ENCODE peak calls at places on chromosomes 16 and 17, in eight cellular contexts. N is AG10803, J is heart left ventricle, W is astrocyte of the spinal cord, G is neural progenitor cell, R is ovary, V is BE2C, Y is dorsolateral prefrontal cortex. I is an unnamed sample.

GRCh38 chr16:27242868-27243590 is 25.5 kb downstream of the NSMCE1 start:
- DNase-seq in W (peak; percentile 95), V (no peak), J (peak; percentile 65), N (peak; percentile 81), Y (no peak), R (no peak), G (peak; percentile 62), I (no peak)

GRCh38 chr17:13735444-13735843 is 133.7 kb upstream of the HS3ST3A1 start:
- DNase-seq in J (no peak), Y (no peak), V (no peak), W (no peak), R (no peak), N (peak; percentile 27), G (peak; percentile 57), I (no peak)

GRCh38 chr16:31421587-31421986 is 6.6 kb downstream of the COX6A2 start:
- DNase-seq in Y (no peak), V (no peak), G (no peak), N (no peak), J (no peak), W (no peak), R (no peak), I (no peak)

GRCh38 chr17:48462946-48463345 is 32.9 kb upstream of the SKAP1 start:
- DNase-seq in W (no peak), N (no peak), V (peak; percentile 10), J (no peak), R (no peak), Y (no peak), G (no peak), I (no peak)

GRCh38 chr16:28140788-28141618 is 70.8 kb downstream of the XPO6 start:
- DNase-seq in J (no peak), W (no peak), R (no peak), G (no peak), V (no peak), Y (no peak), N (no peak), I (no peak)

GRCh38 chr17:27244481-27245223 is 49.3 kb upstream of the WSB1 start:
- DNase-seq in Y (no peak), J (peak; percentile 69), V (no peak), R (peak; percentile 71), W (peak; percentile 81), N (peak; percentile 95), G (peak; percentile 33), I (peak; percentile 48)

GRCh38 chr17:71237903-71238538 is 882.8 kb upstream of the SOX9 start:
- DNase-seq in W (peak; percentile 80), N (peak; percentile 90), R (no peak), Y (no peak), V (no peak), J (no peak), G (no peak), I (no peak)

GRCh38 chr17:55420067-55420775 is 1.4 kb downstream of the MMD start:
- DNase-seq in N (no peak), G (no peak), J (peak; percentile 46), W (no peak), R (no peak), Y (no peak), V (no peak), I (no peak)

GRCh38 chr16:48948911-48949310 is 332.7 kb downstream of the CBLN1 start:
- DNase-seq in Y (no peak), R (no peak), V (no peak), G (no peak), N (no peak), J (no peak), W (no peak), I (no peak)

GRCh38 chr17:80793421-80793820 is 198.2 kb upstream of the CHMP6 start:
- DNase-seq in Y (peak; percentile 30), N (no peak), W (no peak), J (no peak), R (no peak), V (no peak), G (no peak), I (no peak)

GRCh38 chr17:27520571-27521185 is 64.4 kb downstream of the KSR1 start:
- DNase-seq in Y (peak; percentile 76), G (peak; percentile 59), J (no peak), R (no peak), V (no peak), W (no peak), N (no peak), I (no peak)

GRCh38 chr16:23597003-23597756 is 1.1 kb upstream of the NDUFAB1 start:
- DNase-seq in V (peak; percentile 81), G (peak; percentile 78), R (no peak), Y (no peak), W (no peak), N (no peak), J (peak; percentile 56), I (peak; percentile 15)

GRCh38 chr17:74964246-74964761 is 8.3 kb downstream of the HID1 start:
- DNase-seq in W (no peak), R (no peak), G (no peak), Y (no peak), V (no peak), N (no peak), J (no peak), I (no peak)

GRCh38 chr17:59378621-59379194 is 47.3 kb downstream of the YPEL2 start:
- DNase-seq in G (no peak), N (peak; percentile 95), W (peak; percentile 72), J (no peak), V (no peak), Y (no peak), R (no peak), I (no peak)

GRCh38 chr16:26963109-26963508 is 103.6 kb upstream of the C16orf82 start:
- DNase-seq in V (no peak), J (no peak), W (no peak), R (no peak), G (peak; percentile 68), Y (no peak), N (peak; percentile 16), I (no peak)

GRCh38 chr16:49491111-49491670 is 117.6 kb downstream of the C16orf78 start:
- DNase-seq in G (peak; percentile 30), N (no peak), V (no peak), J (peak; percentile 13), W (no peak), R (no peak), Y (peak; percentile 36), I (no peak)

GRCh38 chr17:57243171-57243622 is 13.1 kb upstream of the MSI2 start:
- DNase-seq in R (peak; percentile 47), N (peak; percentile 60), J (peak; percentile 38), V (peak; percentile 67), G (peak; percentile 82), Y (peak; percentile 61), W (peak; percentile 54), I (peak; percentile 65)

GRCh38 chr17:75978938-75979704 is at the start of the genes ACOX1 and TEN1:
- DNase-seq in V (peak; percentile 99), W (peak; percentile 97), R (peak; percentile 98), G (peak; percentile 98), J (peak; percentile 99), Y (peak; percentile 97), N (peak; percentile 97), I (peak; percentile 98)
- TF ChIP-seq CTCF in V (peak; percentile 20), W (peak; percentile 30), R (peak; percentile 69), G (peak; percentile 39), J (peak; percentile 58), Y (no peak), N (peak; percentile 29), I (no peak)

GRCh38 chr16:84950906-84951305 is 60.4 kb downstream of the ZDHHC7 start:
- DNase-seq in W (no peak), V (peak; percentile 54), Y (no peak), R (no peak), J (no peak), N (no peak), G (no peak), I (peak; percentile 55)
- TF ChIP-seq CTCF in W (peak; percentile 34), V (peak; percentile 49), Y (no peak), R (no peak), J (no peak), N (peak; percentile 21), G (peak; percentile 11), I (peak; percentile 44)

GRCh38 chr16:495127-495748 is 32.3 kb upstream of the CAPN15 start:
- DNase-seq in J (no peak), R (no peak), N (peak; percentile 22), G (peak; percentile 42), V (peak; percentile 67), W (no peak), Y (no peak), I (peak; percentile 70)
- TF ChIP-seq CTCF in J (peak; percentile 9), R (no peak), N (peak; percentile 54), G (peak; percentile 40), V (peak; percentile 76), W (peak; percentile 52), Y (peak; percentile 31), I (peak; percentile 64)

GRCh38 chr17:76279742-76280287 is 14.7 kb downstream of the UBALD2 start:
- DNase-seq in G (no peak), W (no peak), R (no peak), Y (no peak), J (no peak), V (no peak), N (no peak), I (no peak)
- TF ChIP-seq CTCF in G (no peak), W (no peak), R (no peak), Y (no peak), J (no peak), V (no peak), N (no peak), I (no peak)

DNA sequence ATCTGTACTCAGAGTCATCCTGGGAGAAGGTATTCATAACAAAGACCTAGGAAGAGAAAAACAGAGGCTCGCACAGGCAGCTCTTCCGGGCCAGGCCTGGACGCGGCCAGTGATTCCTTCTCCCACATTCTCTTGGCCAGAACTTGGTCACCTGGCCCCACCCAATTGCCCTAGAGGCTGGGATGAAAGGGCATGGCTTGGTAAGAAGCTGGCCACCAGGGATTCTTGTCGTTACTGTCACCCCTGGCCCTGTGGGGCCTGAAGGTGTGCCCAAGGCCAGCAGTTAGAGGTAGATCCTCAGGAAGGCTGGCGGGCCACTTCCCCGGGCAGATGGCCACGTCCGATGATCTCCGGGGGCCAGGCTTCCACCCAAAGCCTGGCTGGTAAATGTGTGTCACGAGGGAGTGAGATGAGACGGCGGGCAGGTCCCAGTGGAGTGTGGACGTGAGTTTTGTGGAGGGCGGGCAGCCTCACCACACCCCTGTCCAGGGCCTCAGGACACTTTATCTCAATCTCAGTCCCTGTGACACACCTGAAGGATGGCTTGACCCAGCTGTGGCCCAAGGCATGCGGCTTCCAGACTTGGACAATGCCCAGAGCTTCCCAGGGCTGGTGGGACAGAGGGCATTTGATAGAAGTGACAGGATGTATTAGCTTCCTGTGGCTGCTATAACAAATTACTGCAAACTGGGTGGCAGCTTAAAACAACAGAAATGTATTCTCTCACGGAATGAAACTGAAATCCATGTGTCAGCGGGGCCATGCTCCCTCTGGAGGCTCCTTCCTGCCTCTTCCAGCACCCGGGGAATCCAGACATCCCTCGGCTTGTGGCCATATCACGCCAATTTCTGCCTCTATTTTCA is 66.3 kb upstream of the GSE1 start:
- DNase-seq in N (no peak), V (no peak), J (no peak), R (no peak), W (no peak), G (no peak), Y (no peak), I (no peak)
- TF ChIP-seq CTCF in N (peak; percentile 10), V (peak; percentile 26), J (peak; percentile 31), R (no peak), W (peak; percentile 32), G (peak; percentile 9), Y (no peak), I (no peak)

GRCh38 chr17:50364715-50365114 is 8.3 kb downstream of the MRPL27 start:
- DNase-seq in V (no peak), W (peak; percentile 31), Y (no peak), R (no peak), G (peak; percentile 26), N (peak; percentile 48), J (no peak), I (no peak)
- TF ChIP-seq CTCF in V (no peak), W (peak; percentile 38), Y (no peak), R (no peak), G (peak; percentile 12), N (peak; percentile 24), J (no peak), I (no peak)